ENCODE peak calls at places on chromosome 15, in ten cellular contexts. Z is heart left ventricle, J is stomach, H is AG04450, W is left ventricle myocardium inferior, S is testis, Y is GM06990, X is fibroblast of lung, M is gastrocnemius medialis, G is cardiac fibroblast. U is an unnamed sample.

GRCh38 chr15:85615930-85616329 is 178.8 kb downstream of the KLHL25 start:
- DNase-seq in X (peak; percentile 73), J (no peak), W (no peak), H (no peak), Y (no peak), S (peak; percentile 55), Z (peak; percentile 53), G (peak; percentile 78), M (no peak), U (no peak)

GRCh38 chr15:58932791-58933310 is 628 bp downstream of the SLTM start:
- DNase-seq in Z (no peak), J (peak; percentile 54), Y (no peak), X (peak; percentile 18), W (no peak), S (no peak), G (peak; percentile 44), H (no peak), M (no peak), U (no peak)

GRCh38 chr15:66721501-66721937 is 19.5 kb downstream of the SMAD6 start:
- DNase-seq in Z (no peak), J (no peak), S (no peak), Y (no peak), W (no peak), G (no peak), X (no peak), H (no peak), M (no peak), U (no peak)

GRCh38 chr15:62069551-62069950 is 2.8 kb downstream of the C2CD4A start:
- DNase-seq in H (no peak), Z (no peak), J (no peak), Y (no peak), X (no peak), G (no peak), M (no peak), W (no peak), S (no peak), U (no peak)

GRCh38 chr15:42593143-42593542 is 17.7 kb downstream of the STARD9 start:
- DNase-seq in Y (no peak), W (peak; percentile 41), H (no peak), Z (peak; percentile 62), X (no peak), S (peak; percentile 58), G (no peak), J (no peak), M (peak; percentile 32), U (no peak)

GRCh38 chr15:55872471-55872870 is 120.9 kb downstream of the NEDD4 start:
- DNase-seq in W (no peak), J (no peak), H (no peak), G (no peak), X (no peak), Y (no peak), S (no peak), Z (no peak), M (no peak), U (no peak)

GRCh38 chr15:78067328-78068241 is 9.9 kb downstream of the TBC1D2B start:
- DNase-seq in H (no peak), Y (no peak), G (no peak), S (no peak), X (no peak), W (no peak), Z (no peak), M (no peak), J (peak; percentile 69), U (no peak)

GRCh38 chr15:100572362-100572983 is 29.5 kb downstream of the LINS1 start:
- DNase-seq in W (no peak), J (no peak), G (peak; percentile 53), S (no peak), M (no peak), X (peak; percentile 59), Y (no peak), Z (no peak), H (no peak), U (no peak)

GRCh38 chr15:57146394-57147140 is 228.1 kb downstream of the TCF12 start:
- DNase-seq in G (peak; percentile 84), W (no peak), Y (peak; percentile 9), J (no peak), Z (peak; percentile 27), M (no peak), X (peak; percentile 86), S (no peak), H (no peak), U (no peak)

GRCh38 chr15:57148236-57148635 is 228.1 kb upstream of the CGNL1 start:
- DNase-seq in S (no peak), G (no peak), M (no peak), Z (no peak), X (no peak), W (no peak), J (no peak), Y (no peak), H (no peak), U (no peak)

GRCh38 chr15:57138260-57138895 is 219.9 kb downstream of the TCF12 start:
- DNase-seq in W (no peak), J (peak; percentile 31), S (peak; percentile 45), X (peak; percentile 80), H (no peak), Y (no peak), M (no peak), G (peak; percentile 92), Z (peak; percentile 31), U (no peak)

GRCh38 chr15:57144448-57144847 is 226.0 kb downstream of the TCF12 start:
- DNase-seq in H (no peak), X (no peak), G (no peak), W (no peak), J (no peak), M (no peak), Y (no peak), Z (no peak), S (no peak), U (no peak)

GRCh38 chr15:57143511-57144078 is 225.2 kb downstream of the TCF12 start:
- DNase-seq in M (no peak), J (no peak), X (no peak), S (no peak), Z (no peak), H (no peak), W (no peak), Y (no peak), G (no peak), U (no peak)
- H3K4me3 ChIP-seq in M (no peak overlapping the region), J (no peak overlapping the region), X (no peak overlapping the region), S (no peak overlapping the region), Z (no peak overlapping the region), H (no peak overlapping the region), W (no peak overlapping the region), Y (no peak overlapping the region), G (no peak overlapping the region), U (no peak overlapping the region)

GRCh38 chr15:93308026-93308670 is 219.1 kb upstream of the RGMA start:
- DNase-seq in M (no peak), W (no peak), Z (no peak), J (no peak), G (no peak), X (no peak), S (no peak), Y (no peak), H (no peak), U (no peak)

GRCh38 chr15:93302080-93302765 is 213.2 kb upstream of the RGMA start:
- DNase-seq in J (no peak), Y (no peak), G (no peak), M (no peak), S (no peak), H (no peak), Z (no peak), W (no peak), X (no peak), U (no peak)

GRCh38 chr15:93305306-93305705 is 216.3 kb upstream of the RGMA start:
- DNase-seq in G (no peak), Z (no peak), M (no peak), W (no peak), S (no peak), X (no peak), J (no peak), H (no peak), Y (no peak), U (no peak)

GRCh38 chr15:93311620-93312019 is 222.6 kb upstream of the RGMA start:
- DNase-seq in H (no peak), M (no peak), J (no peak), S (no peak), X (no peak), W (no peak), G (no peak), Y (no peak), Z (no peak), U (no peak)

DNA sequence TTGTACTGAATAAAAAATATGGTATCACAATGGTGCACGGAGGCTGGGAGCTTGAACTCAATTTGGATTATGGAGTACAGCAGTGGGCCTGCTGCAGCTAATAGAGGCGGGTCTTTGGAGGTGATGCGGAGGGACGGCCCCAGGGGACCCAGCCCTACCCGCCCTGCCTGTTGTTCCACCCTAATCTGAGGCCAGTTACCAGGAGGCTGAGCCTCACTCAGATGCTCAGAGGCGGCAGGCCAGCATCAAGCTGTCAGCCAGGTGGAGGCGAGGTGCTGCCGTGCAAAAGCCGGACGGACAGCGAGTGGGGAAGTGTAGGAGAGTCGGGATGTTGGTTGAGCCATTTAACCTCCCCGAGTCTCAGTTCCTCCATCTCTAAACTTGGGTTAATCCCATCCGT is 218.5 kb upstream of the RGMA start:
- DNase-seq in X (no peak), S (no peak), M (no peak), J (no peak), W (no peak), H (no peak), Z (no peak), G (no peak), Y (no peak), U (no peak)
- H3K4me3 ChIP-seq in X (no peak overlapping the region), S (no peak overlapping the region), M (no peak overlapping the region), J (no peak overlapping the region), W (no peak overlapping the region), H (no peak overlapping the region), Z (no peak overlapping the region), G (no peak overlapping the region), Y (no peak overlapping the region), U (no peak overlapping the region)

GRCh38 chr15:90262426-90262825 is 3.0 kb upstream of the NGRN start:
- DNase-seq in X (no peak), H (no peak), G (no peak), S (no peak), M (no peak), W (no peak), Z (no peak), Y (no peak), J (no peak), U (no peak)

GRCh38 chr15:90259524-90259923 is 5.9 kb upstream of the NGRN start:
- DNase-seq in X (no peak), W (no peak), G (no peak), Y (peak; percentile 61), H (no peak), S (no peak), M (no peak), J (no peak), Z (no peak), U (no peak)

GRCh38 chr15:90261811-90262210 is 3.7 kb upstream of the NGRN start:
- DNase-seq in Y (no peak), Z (no peak), H (no peak), X (peak; percentile 6), J (no peak), W (no peak), M (no peak), G (peak; percentile 59), S (no peak), U (no peak)

DNA sequence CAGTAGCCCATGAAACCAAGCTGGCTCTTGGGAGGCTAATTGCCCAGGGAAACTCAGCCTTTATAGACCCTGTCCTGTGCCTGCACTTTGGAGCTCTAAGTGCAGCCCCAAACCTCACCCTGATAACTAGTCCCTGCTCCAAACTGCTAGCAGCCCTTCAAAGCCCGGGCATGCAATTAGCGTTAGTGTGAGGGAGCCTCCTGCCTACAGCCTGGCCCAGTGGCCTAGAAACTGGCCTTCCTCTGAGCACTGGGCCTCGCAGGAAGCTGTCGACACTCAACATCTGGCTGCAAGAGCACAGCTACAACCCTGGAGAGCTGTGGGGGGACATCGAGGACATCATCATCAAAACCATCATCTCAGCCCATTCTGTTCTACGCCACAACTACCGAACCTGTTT is 7.7 kb upstream of the NGRN start:
- DNase-seq in M (no peak), G (no peak), Z (no peak), S (no peak), J (no peak), Y (no peak), X (no peak), H (no peak), W (no peak), U (no peak)
- H3K4me3 ChIP-seq in M (no peak overlapping the region), G (no peak overlapping the region), Z (no peak overlapping the region), S (no peak overlapping the region), J (no peak overlapping the region), Y (no peak overlapping the region), X (no peak overlapping the region), H (no peak overlapping the region), W (no peak overlapping the region), U (no peak overlapping the region)

GRCh38 chr15:74130089-74130848 is at the start of gene ISLR2:
- DNase-seq in G (peak; percentile 29), J (no peak), W (no peak), X (no peak), M (no peak), H (no peak), Y (no peak), S (no peak), Z (no peak), U (no peak)
- H3K4me3 ChIP-seq in G (no peak within 1 kb of the TSS), J (peak within 1 kb of the TSS; percentile 9), W (peak within 1 kb of the TSS; percentile 66), X (no peak within 1 kb of the TSS), M (peak within 1 kb of the TSS; percentile 28), H (no peak within 1 kb of the TSS), Y (no peak within 1 kb of the TSS), S (peak within 1 kb of the TSS; percentile 18), Z (peak within 1 kb of the TSS; percentile 39), U (peak within 1 kb of the TSS; percentile 45)

U was measured in breast epithelium.